ENCODE peak calls at places on chromosomes 3 and 15, in ten cellular contexts. W, M, S, F, T, Q, Y, R, Z and D are unnamed samples.

GRCh38 chr3:129504471-129505100 is 23.9 kb upstream of the RHO start:
- DNase-seq in T (no peak), Z (no peak), F (no peak), R (no peak), M (no peak), Q (no peak), W (no peak), S (no peak), Y (no peak), D (no peak)

GRCh38 chr3:71994203-71994602 is 209.3 kb upstream of the PROK2 start:
- DNase-seq in M (no peak), Z (no peak), Q (no peak), F (no peak), R (no peak), T (no peak), S (no peak), W (no peak), Y (no peak), D (no peak)

GRCh38 chr15:101675015-101675414 is 22.8 kb upstream of the TM2D3 start:
- DNase-seq in M (no peak), Q (peak; percentile 39), T (peak; percentile 70), Z (peak; percentile 95), R (peak; percentile 64), F (no peak), S (no peak), Y (no peak), W (no peak), D (no peak)

GRCh38 chr3:128875556-128876120 is 3.8 kb upstream of the ACAD9 start:
- DNase-seq in Q (peak; percentile 27), R (peak; percentile 3), W (peak; percentile 72), M (peak; percentile 76), Y (no peak), T (peak; percentile 12), Z (peak; percentile 43), F (no peak), S (peak; percentile 69), D (peak; percentile 41)

GRCh38 chr15:47439870-47440155 is 277.5 kb upstream of the SEMA6D start:
- DNase-seq in T (peak; percentile 15), R (no peak), S (no peak), Z (no peak), W (no peak), Q (no peak), Y (no peak), M (no peak), F (no peak), D (no peak)

GRCh38 chr3:195100903-195101591 is 169.9 kb downstream of the XXYLT1 start:
- DNase-seq in Y (no peak), M (no peak), F (peak; percentile 44), Z (peak; percentile 38), R (no peak), S (no peak), Q (no peak), W (no peak), T (peak; percentile 19), D (no peak)

GRCh38 chr3:110815008-110815583 is 256.5 kb upstream of the NECTIN3 start:
- DNase-seq in T (peak; percentile 86), Y (no peak), Q (peak; percentile 7), S (no peak), W (no peak), M (no peak), F (no peak), Z (peak; percentile 87), R (peak; percentile 84), D (peak; percentile 15)

GRCh38 chr3:17539436-17539835 is 203.0 kb downstream of the TBC1D5 start:
- DNase-seq in T (no peak), R (no peak), Z (no peak), F (no peak), M (no peak), Y (no peak), Q (no peak), S (no peak), W (no peak), D (no peak)

GRCh38 chr3:171745577-171746319 is 64.5 kb downstream of the PLD1 start:
- DNase-seq in R (no peak), T (no peak), F (no peak), S (no peak), W (no peak), Z (no peak), Y (no peak), Q (no peak), M (no peak), D (no peak)

GRCh38 chr3:111212511-111212910 is 140.9 kb downstream of the NECTIN3 start:
- DNase-seq in Z (no peak), S (no peak), T (no peak), Q (no peak), F (no peak), Y (no peak), R (no peak), W (no peak), M (no peak), D (no peak)

GRCh38 chr3:80733522-80734176 is 965.9 kb upstream of the ROBO1 start:
- DNase-seq in Y (no peak), W (no peak), S (no peak), R (peak; percentile 57), M (no peak), T (peak; percentile 65), Q (peak; percentile 26), Z (peak; percentile 42), F (no peak), D (peak; percentile 82)

DNA sequence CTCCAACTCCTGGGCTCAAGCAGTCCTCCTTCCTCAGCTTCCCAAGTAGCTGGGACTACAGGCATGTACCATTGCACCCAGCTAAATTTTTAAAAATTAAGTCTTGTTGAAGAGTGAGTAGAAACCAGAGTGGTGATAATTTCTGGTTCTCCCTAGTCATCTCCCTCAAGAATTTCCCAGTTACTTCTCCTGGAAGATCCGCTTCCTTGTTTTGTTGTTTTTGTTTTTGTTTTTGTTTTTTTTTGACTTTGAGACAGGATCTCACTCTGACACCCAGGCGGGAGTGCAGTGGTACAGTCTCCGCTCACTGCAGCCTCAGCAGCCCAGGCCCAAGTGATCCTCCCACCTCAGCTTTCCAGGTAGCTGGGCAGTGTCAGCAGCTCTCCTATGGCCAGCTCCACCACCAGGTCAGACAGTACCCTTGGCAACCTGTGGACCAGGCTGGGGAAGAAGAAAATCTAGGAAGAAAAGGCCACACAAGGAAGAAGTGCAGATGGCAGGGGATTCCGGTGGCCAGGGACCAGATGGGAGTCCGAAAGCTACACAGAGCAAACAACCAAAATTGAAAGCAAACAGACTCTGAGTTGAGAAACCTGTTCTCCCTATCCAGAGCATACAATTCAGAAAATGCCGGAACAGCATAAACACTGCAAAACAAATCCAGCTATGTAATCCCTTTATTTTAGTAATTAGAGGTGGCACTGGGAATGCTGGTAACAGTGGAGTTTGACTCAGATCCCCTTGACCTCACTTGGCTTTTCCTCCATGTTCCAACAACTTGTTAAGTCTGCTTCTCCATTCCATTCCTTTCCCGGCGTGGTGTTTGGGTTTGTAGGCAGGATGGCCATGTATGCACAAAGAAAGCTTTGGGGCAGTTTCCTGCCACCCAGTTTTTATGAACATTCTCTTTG is 266.6 kb upstream of the CTDSPL start:
- DNase-seq in R (peak; percentile 21), Y (no peak), Q (no peak), M (no peak), T (no peak), Z (no peak), W (no peak), S (no peak), F (no peak), D (no peak)
- H3K4me1 ChIP-seq in R (no peaks in the 10 kb centered on the region), Y (peaks cover 3% of the 10 kb centered on the region), Q (no peaks in the 10 kb centered on the region), M (no peaks in the 10 kb centered on the region), T (peaks cover 5% of the 10 kb centered on the region), Z (no peaks in the 10 kb centered on the region), W (no peaks in the 10 kb centered on the region), S (no peaks in the 10 kb centered on the region), F (no peaks in the 10 kb centered on the region), D (peaks cover 4% of the 10 kb centered on the region)

DNA sequence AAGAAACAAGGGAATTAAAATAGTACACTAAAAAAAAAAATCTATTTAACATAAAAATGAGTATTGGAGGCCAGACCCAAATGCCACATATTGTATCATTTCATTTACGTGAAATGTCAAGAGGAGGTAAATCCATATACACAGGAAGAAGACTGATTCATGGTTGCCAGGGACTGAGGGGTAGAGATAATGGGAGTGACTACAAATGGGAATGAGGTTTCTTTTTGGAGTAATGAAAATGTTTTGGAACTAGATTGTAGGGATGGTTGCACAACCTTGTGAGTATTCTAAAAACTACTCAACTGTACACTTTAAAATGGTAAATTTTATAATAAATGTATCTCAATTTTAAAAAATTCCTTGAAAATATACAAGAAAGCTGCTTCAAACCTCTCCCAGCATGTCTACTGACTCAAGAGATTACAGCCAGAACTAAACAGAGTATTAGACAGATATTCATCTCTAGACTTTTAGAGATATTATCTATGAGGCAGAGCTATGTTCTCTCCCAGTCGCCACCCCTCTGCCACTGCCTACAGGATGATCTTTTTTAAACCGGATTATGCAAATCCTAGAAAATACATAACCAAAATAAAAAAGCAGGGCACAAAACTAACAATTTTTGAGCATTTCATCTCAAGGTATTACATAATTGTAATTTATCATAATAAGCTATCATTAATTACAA is 6.2 kb downstream of the HLTF start:
- DNase-seq in R (no peak), Q (no peak), M (no peak), S (no peak), Z (peak; percentile 62), T (no peak), W (no peak), Y (no peak), F (no peak), D (no peak)
- H3K4me1 ChIP-seq in R (peaks cover 13% of the 10 kb centered on the region), Q (peaks cover 15% of the 10 kb centered on the region), M (peaks cover 4% of the 10 kb centered on the region), S (peaks cover 4% of the 10 kb centered on the region), Z (peaks cover 19% of the 10 kb centered on the region), T (peaks cover 4% of the 10 kb centered on the region), W (peaks cover 8% of the 10 kb centered on the region), Y (peaks cover 2% of the 10 kb centered on the region), F (no peaks in the 10 kb centered on the region), D (peaks cover 4% of the 10 kb centered on the region)

DNA sequence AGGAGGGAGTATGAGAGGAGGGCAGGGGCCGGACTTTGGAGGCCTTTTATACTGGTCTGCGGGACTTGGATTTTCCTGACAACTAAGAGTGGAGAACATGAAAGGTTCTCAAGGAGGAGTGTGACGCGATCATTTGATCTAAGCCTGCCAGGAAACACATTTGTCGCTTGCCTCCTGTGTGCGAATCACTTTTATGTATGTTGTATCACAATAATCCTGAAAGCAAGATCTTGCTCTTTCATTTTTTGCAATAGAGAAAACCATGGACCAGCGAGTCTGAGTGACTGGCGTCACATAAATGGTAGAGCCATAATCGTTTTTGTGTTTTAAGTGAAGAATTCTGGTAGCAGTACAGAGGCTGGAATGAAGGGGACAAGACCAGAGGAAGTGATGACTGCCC is 100.7 kb downstream of the ARNT2 start:
- DNase-seq in F (no peak), W (no peak), Y (no peak), R (no peak), S (no peak), Z (no peak), Q (no peak), M (no peak), T (no peak), D (no peak)
- H3K4me1 ChIP-seq in F (no peaks in the 10 kb centered on the region), W (no peaks in the 10 kb centered on the region), Y (no peaks in the 10 kb centered on the region), R (no peaks in the 10 kb centered on the region), S (no peaks in the 10 kb centered on the region), Z (peaks cover 34% of the 10 kb centered on the region), Q (peaks cover 14% of the 10 kb centered on the region), M (no peaks in the 10 kb centered on the region), T (peaks cover 18% of the 10 kb centered on the region), D (no peaks in the 10 kb centered on the region)

DNA sequence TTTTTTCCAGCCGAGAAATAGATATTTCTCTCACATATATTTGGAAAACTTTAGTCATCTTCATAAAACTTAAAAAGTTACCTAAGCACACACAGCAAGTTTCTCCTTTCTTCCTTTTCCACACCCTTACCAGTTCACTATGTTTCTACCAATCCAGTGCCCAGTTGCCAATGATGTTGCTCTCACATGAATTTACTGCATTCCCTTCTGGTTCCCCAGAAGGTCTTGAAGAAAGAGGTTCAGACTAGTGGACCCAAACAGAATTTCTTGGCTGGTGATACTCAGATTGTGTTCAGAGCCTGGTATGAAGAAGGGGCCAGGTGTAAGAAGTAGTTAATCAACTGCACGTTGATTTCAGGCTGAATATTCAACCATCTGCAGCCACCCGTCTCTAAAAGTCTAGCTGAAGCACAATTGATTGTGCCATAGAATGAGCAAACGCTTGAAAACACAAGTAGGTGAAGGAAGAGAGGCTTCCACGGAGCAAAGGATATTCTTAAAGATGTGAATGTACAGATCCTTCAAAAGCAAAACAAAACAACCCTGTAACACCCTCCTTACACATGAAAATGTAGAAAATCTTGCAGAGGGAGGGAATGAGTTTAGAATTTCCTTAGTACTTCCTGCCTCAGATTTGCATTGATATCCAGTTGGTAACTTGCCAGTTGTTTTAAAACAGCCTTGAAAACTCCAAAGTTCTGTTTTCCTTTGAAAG is 4.6 kb downstream of the RBMS3 start:
- DNase-seq in Q (peak; percentile 42), Y (no peak), S (no peak), R (peak; percentile 31), F (no peak), Z (peak; percentile 55), W (no peak), T (peak; percentile 67), M (no peak), D (no peak)
- H3K4me1 ChIP-seq in Q (peaks cover 54% of the 10 kb centered on the region), Y (peaks cover 36% of the 10 kb centered on the region), S (no peaks in the 10 kb centered on the region), R (peaks cover 22% of the 10 kb centered on the region), F (no peaks in the 10 kb centered on the region), Z (peaks cover 46% of the 10 kb centered on the region), W (no peaks in the 10 kb centered on the region), T (peaks cover 4% of the 10 kb centered on the region), M (peaks cover 10% of the 10 kb centered on the region), D (no peaks in the 10 kb centered on the region)